ENCODE peak calls at places on chromosomes 7 and 10, in seven cellular contexts. V is cardiac muscle cell, I is suprapubic skin, N is fibroblast of mammary gland, W is fibroblast of pulmonary artery, T is fibroblast of lung, L is BE2C. R is an unnamed sample.

GRCh38 chr10:22335204-22335956 is 9.9 kb upstream of the SPAG6 start:
- DNase-seq in V (peak; percentile 70), I (no peak), N (peak; percentile 71), W (peak; percentile 70), T (peak; percentile 58), L (no peak), R (peak; percentile 75)

GRCh38 chr10:132308588-132309451 is 1.1 kb upstream of the STK32C start:
- DNase-seq in V (no peak), I (peak; percentile 79), N (no peak), W (no peak), T (no peak), L (no peak), R (no peak)

GRCh38 chr7:155731375-155731774 is 80.9 kb downstream of the SHH start:
- DNase-seq in V (peak; percentile 8), I (no peak), N (peak; percentile 23), W (peak; percentile 33), T (peak; percentile 29), L (no peak), R (no peak)

GRCh38 chr7:92831716-92832622 is 4.4 kb downstream of the CDK6 start:
- DNase-seq in V (peak; percentile 80), I (no peak), N (peak; percentile 96), W (peak; percentile 88), T (peak; percentile 95), L (peak; percentile 32), R (peak; percentile 90)

GRCh38 chr10:72086466-72087391 is 1.6 kb downstream of the SPOCK2 start:
- DNase-seq in V (no peak), I (peak; percentile 75), N (peak; percentile 22), W (no peak), T (peak; percentile 58), L (no peak), R (no peak)

GRCh38 chr7:55066479-55066878 is 47.7 kb downstream of the EGFR start:
- DNase-seq in V (no peak), I (no peak), N (peak; percentile 47), W (no peak), T (peak; percentile 52), L (no peak), R (no peak)

GRCh38 chr7:2523461-2523905 is 3.9 kb downstream of the LFNG start:
- DNase-seq in V (no peak), I (no peak), N (no peak), W (no peak), T (no peak), L (no peak), R (no peak)

GRCh38 chr10:101014966-101015581 is 15.5 kb downstream of the LZTS2 start:
- DNase-seq in V (peak; percentile 53), I (no peak), N (peak; percentile 98), W (peak; percentile 87), T (peak; percentile 90), L (no peak), R (peak; percentile 96)

GRCh38 chr7:14936530-14936929 is 34.0 kb upstream of the DGKB start:
- DNase-seq in V (peak; percentile 27), I (no peak), N (peak; percentile 71), W (peak; percentile 69), T (peak; percentile 87), L (no peak), R (no peak)

GRCh38 chr7:16564909-16565426 is 38.3 kb downstream of the LRRC72 start:
- DNase-seq in V (peak; percentile 70), I (no peak), N (peak; percentile 57), W (peak; percentile 73), T (peak; percentile 33), L (no peak), R (peak; percentile 69)

GRCh38 chr10:58334817-58335305 is at the start of gene UBE2D1:
- DNase-seq in V (peak; percentile 83), I (peak; percentile 95), N (peak; percentile 54), W (peak; percentile 72), T (peak; percentile 73), L (peak; percentile 87), R (peak; percentile 66)

GRCh38 chr7:79319369-79319768 is 134.1 kb downstream of the MAGI2 start:
- DNase-seq in V (no peak), I (no peak), N (no peak), W (peak; percentile 20), T (no peak), L (no peak), R (no peak)

GRCh38 chr7:1638113-1638726 is 31.9 kb upstream of the ELFN1 start:
- DNase-seq in V (peak; percentile 26), I (no peak), N (no peak), W (no peak), T (no peak), L (no peak), R (no peak)

GRCh38 chr7:137989127-137989526 is 12.8 kb downstream of the CREB3L2 start:
- DNase-seq in V (no peak), I (no peak), N (peak; percentile 84), W (no peak), T (no peak), L (no peak), R (no peak)

GRCh38 chr7:155893176-155893575 is 80.9 kb upstream of the SHH start:
- DNase-seq in V (no peak), I (peak; percentile 53), N (no peak), W (no peak), T (no peak), L (no peak), R (no peak)

GRCh38 chr7:137986252-137987010 is 15.5 kb downstream of the CREB3L2 start:
- DNase-seq in V (peak; percentile 91), I (no peak), N (peak; percentile 96), W (peak; percentile 92), T (peak; percentile 89), L (no peak), R (peak; percentile 92)

GRCh38 chr7:69739906-69740545 is 141.8 kb downstream of the AUTS2 start:
- DNase-seq in V (peak; percentile 81), I (no peak), N (peak; percentile 85), W (peak; percentile 60), T (peak; percentile 72), L (peak; percentile 92), R (peak; percentile 20)

GRCh38 chr7:4000139-4000538 is 682.0 kb upstream of the FOXK1 start:
- DNase-seq in V (no peak), I (no peak), N (no peak), W (no peak), T (no peak), L (no peak), R (no peak)

GRCh38 chr10:25694976-25695375 is 239.1 kb upstream of the MYO3A start:
- DNase-seq in V (no peak), I (no peak), N (no peak), W (no peak), T (no peak), L (no peak), R (no peak)

GRCh38 chr10:25694206-25694933 is 239.7 kb upstream of the MYO3A start:
- DNase-seq in V (no peak), I (no peak), N (no peak), W (no peak), T (no peak), L (no peak), R (no peak)

GRCh38 chr10:25695586-25695985 is 238.4 kb upstream of the MYO3A start:
- DNase-seq in V (no peak), I (no peak), N (no peak), W (no peak), T (no peak), L (no peak), R (no peak)

GRCh38 chr10:25697412-25697811 is 236.6 kb upstream of the MYO3A start:
- DNase-seq in V (no peak), I (no peak), N (no peak), W (no peak), T (no peak), L (no peak), R (no peak)

DNA sequence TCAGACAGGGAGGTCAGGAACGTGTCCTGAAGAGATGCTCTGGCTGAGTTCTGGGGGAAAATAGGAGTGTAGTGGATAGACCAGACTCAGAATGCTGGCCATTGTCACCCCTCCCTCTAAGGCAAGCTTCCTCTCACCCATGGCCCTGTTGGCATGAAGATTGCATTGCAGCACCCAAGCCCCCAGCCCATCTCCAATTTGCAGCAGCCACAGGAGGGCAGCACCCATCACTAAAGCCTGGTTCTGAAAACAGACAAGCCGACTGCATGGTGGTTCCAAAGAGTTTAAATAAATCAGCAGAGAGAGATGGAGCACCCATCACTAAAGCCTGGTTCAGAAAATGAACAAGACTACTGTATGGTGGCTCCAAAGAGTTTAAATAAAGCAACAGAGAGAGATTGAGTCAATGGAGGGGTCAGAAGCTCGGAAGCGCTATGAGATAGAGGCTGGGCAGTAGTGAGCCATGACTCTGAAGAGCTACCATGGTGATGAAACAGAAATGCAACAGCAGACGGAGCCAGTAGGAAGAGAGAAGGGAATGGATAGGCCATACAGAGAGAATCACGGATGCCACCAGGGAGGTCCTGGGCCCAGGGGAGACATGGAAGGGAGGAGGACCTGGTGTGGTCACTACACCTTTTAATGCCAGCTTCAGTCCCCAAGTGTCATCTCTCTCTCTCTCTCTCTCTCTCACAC is 237.9 kb upstream of the MYO3A start:
- DNase-seq in V (no peak), I (no peak), N (no peak), W (no peak), T (no peak), L (no peak), R (no peak)
- TF ChIP-seq CTCF in V (peak; percentile 4), I (no peak), N (no peak), W (peak; percentile 8), T (no peak), L (peak; percentile 21), R (no peak)

DNA sequence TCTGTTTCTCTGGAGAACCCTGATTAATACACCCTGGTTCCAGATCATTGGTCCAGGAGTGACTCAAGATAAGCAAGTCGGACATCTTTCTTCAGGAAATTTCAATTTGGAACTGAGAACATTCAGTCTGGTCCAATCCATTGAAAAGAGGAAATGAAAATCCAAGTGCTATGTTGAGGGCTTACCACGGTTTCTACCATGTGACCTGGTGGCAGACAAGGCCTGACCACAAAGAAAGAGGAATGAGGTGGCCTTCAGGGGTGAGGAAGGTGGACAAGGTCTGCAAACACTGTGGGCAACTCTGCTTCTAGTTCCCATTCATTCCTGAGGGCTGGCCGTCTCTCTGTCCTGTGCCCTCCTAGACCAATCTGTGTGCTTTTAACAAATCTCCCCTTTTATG is 149.2 kb upstream of the GHITM start:
- DNase-seq in V (no peak), I (no peak), N (no peak), W (no peak), T (no peak), L (no peak), R (no peak)
- H3K4me3 ChIP-seq in V (no peak overlapping the region), I (no peak overlapping the region), N (no peak overlapping the region), W (no peak overlapping the region), T (no peak overlapping the region), L (no peak overlapping the region), R (no peak overlapping the region)

DNA sequence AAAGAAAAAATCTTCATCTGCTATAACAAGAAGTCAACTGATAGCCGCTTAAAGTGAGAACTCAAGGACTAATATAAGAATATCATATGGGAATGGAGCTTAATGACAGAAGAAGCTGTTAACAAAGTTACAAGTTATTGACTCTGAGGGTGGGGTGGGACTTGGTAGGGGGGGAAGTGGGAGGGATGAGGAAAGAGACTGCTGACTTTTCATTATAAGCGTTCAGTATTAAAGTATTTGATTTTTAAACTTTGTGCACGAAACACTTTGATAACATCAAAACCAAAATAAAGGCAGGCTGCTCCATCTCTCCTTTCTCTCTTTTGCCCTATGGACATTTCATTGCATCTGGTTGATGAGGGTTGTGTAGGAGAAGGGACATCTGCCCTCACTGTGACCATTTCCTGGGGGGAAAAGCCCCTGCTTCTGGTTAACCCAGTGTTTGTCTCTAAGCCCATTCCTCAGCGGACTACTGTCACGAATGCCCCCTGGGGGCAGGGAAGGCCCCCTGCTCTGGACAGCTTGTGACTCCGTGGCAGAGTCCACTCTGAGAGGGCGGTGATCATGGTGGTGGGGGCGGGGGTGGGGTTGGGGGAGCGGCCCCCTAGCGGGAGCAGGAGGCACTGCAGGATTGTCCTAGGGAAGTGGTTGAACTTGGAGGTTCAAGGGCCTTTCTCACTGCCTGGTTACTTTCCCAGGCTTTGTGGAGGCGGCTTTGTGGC is 17.4 kb downstream of the SLC13A4 start:
- DNase-seq in V (no peak), I (no peak), N (no peak), W (no peak), T (no peak), L (no peak), R (no peak)
- TF ChIP-seq CTCF in V (peak; percentile 50), I (no peak), N (peak; percentile 45), W (peak; percentile 45), T (peak; percentile 51), L (peak; percentile 52), R (peak; percentile 30)

GRCh38 chr10:6068006-6068405 is 5.8 kb upstream of the IL2RA start:
- DNase-seq in V (no peak), I (peak; percentile 35), N (no peak), W (no peak), T (no peak), L (no peak), R (no peak)
- H3K4me3 ChIP-seq in V (no peak overlapping the region), I (no peak overlapping the region), N (no peak overlapping the region), W (no peak overlapping the region), T (no peak overlapping the region), L (no peak overlapping the region), R (no peak overlapping the region)